ENCODE peak calls at places on chromosome 18, in four cellular contexts. Q is progenitor cell of endocrine pancreas, U is lower lobe of right lung, F is tibial artery. A is an unnamed sample.

GRCh38 chr18:9643549-9643948 is 29.2 kb upstream of the PPP4R1 start:
- DNase-seq in U (no peak), Q (no peak), F (no peak), A (no peak)

GRCh38 chr18:21191596-21192307 is 50.3 kb upstream of the GREB1L start:
- DNase-seq in Q (peak; percentile 17), U (peak; percentile 61), F (peak; percentile 69), A (peak; percentile 69)

GRCh38 chr18:60295776-60296175 is 76.8 kb downstream of the MC4R start:
- DNase-seq in U (no peak), F (no peak), Q (no peak), A (no peak)

GRCh38 chr18:24273596-24273995 is 124.0 kb downstream of the OSBPL1A start:
- DNase-seq in F (no peak), Q (no peak), U (no peak), A (no peak)

GRCh38 chr18:35284846-35285245 is 5.2 kb downstream of the ZSCAN30 start:
- DNase-seq in Q (no peak), U (no peak), F (no peak), A (no peak)

GRCh38 chr18:23406271-23406787 is 46.8 kb upstream of the RIOK3 start:
- DNase-seq in U (no peak), Q (no peak), F (no peak), A (no peak)

GRCh38 chr18:77086656-77087390 is 45.8 kb downstream of the MBP start:
- DNase-seq in F (no peak), U (no peak), Q (no peak), A (peak; percentile 33)

GRCh38 chr18:63741769-63742168 is 33.4 kb upstream of the SERPINB7 start:
- DNase-seq in F (no peak), U (no peak), Q (no peak), A (no peak)

GRCh38 chr18:54316071-54316820 is 41.4 kb downstream of the STARD6 start:
- DNase-seq in Q (no peak), U (no peak), F (no peak), A (no peak)

GRCh38 chr18:47908523-47909039 is 21.9 kb downstream of the SMAD2 start:
- DNase-seq in F (no peak), U (no peak), Q (no peak), A (no peak)

GRCh38 chr18:35500113-35500512 is 2.4 kb upstream of the INO80C start:
- DNase-seq in Q (no peak), F (no peak), U (no peak), A (no peak)

GRCh38 chr18:26649193-26649543 is 100.8 kb upstream of the KCTD1 start:
- DNase-seq in Q (no peak), U (no peak), F (no peak), A (no peak)

GRCh38 chr18:10420561-10421352 is 33.7 kb upstream of the APCDD1 start:
- DNase-seq in F (no peak), Q (no peak), U (no peak), A (no peak)

GRCh38 chr18:44096016-44096415 is 584.7 kb upstream of the SETBP1 start:
- DNase-seq in Q (no peak), F (no peak), U (no peak), A (no peak)

GRCh38 chr18:74131124-74131523 is 16.5 kb downstream of the FBXO15 start:
- DNase-seq in Q (no peak), U (no peak), F (no peak), A (no peak)

GRCh38 chr18:32337347-32337746 is 133.3 kb downstream of the GAREM1 start:
- DNase-seq in Q (no peak), U (no peak), F (no peak), A (no peak)

GRCh38 chr18:36454258-36454657 is 156.7 kb downstream of the FHOD3 start:
- DNase-seq in Q (no peak), U (no peak), F (no peak), A (no peak)

GRCh38 chr18:9433616-9434239 is 41.6 kb upstream of the RALBP1 start:
- DNase-seq in U (no peak), Q (no peak), F (no peak), A (no peak)

GRCh38 chr18:66795011-66795410 is 191.1 kb upstream of the CDH19 start:
- DNase-seq in Q (no peak), F (no peak), U (no peak), A (no peak)

GRCh38 chr18:2882201-2882600 is 35.4 kb downstream of the EMILIN2 start:
- DNase-seq in F (no peak), U (no peak), Q (no peak), A (no peak)

GRCh38 chr18:36181898-36182506 is 5.3 kb upstream of the MOCOS start:
- DNase-seq in Q (no peak), F (no peak), U (no peak), A (no peak)

GRCh38 chr18:52063923-52064322 is 276.1 kb upstream of the DCC start:
- DNase-seq in Q (no peak), U (no peak), F (no peak), A (no peak)

GRCh38 chr18:50075772-50076171 is 119.2 kb downstream of the MYO5B start:
- DNase-seq in U (no peak), F (no peak), Q (no peak), A (no peak)

GRCh38 chr18:77970814-77971213 is 721.2 kb downstream of the GALR1 start:
- DNase-seq in U (no peak), F (no peak), Q (no peak), A (no peak)

GRCh38 chr18:48953096-48953706 is 2.4 kb upstream of the SMAD7 start:
- DNase-seq in Q (no peak), F (no peak), U (no peak), A (no peak)

GRCh38 chr18:5294113-5294617 is 1.4 kb downstream of the ZBTB14 start:
- DNase-seq in U (peak; percentile 70), F (peak; percentile 72), Q (no peak), A (peak; percentile 27)

GRCh38 chr18:59631583-59632181 is 65.5 kb downstream of the CCBE1 start:
- DNase-seq in F (no peak), U (no peak), Q (no peak), A (peak; percentile 38)

GRCh38 chr18:39841133-39842041 is 2113.6 kb upstream of the PIK3C3 start:
- DNase-seq in U (peak; percentile 51), F (peak; percentile 67), Q (peak; percentile 20), A (peak; percentile 62)

GRCh38 chr18:52435301-52435700 is 95.3 kb downstream of the DCC start:
- DNase-seq in Q (no peak), U (no peak), F (no peak), A (no peak)

GRCh38 chr18:77343846-77344527 is 94.3 kb downstream of the GALR1 start:
- DNase-seq in F (no peak), Q (no peak), U (no peak), A (no peak)

GRCh38 chr18:66344227-66344626 is 259.7 kb downstream of the CDH19 start:
- DNase-seq in F (no peak), Q (no peak), U (no peak), A (no peak)

GRCh38 chr18:37391156-37391555 is 174.4 kb downstream of the CELF4 start:
- DNase-seq in F (no peak), U (no peak), Q (no peak), A (no peak)

GRCh38 chr18:49768051-49768391 is 45.3 kb downstream of the ACAA2 start:
- DNase-seq in U (no peak), F (no peak), Q (peak; percentile 44), A (peak; percentile 61)

GRCh38 chr18:23573948-23574431 is 12.3 kb downstream of the NPC1 start:
- DNase-seq in Q (no peak), F (no peak), U (peak; percentile 60), A (no peak)

GRCh38 chr18:26574958-26575864 is 26.9 kb upstream of the KCTD1 start:
- DNase-seq in Q (peak; percentile 15), F (no peak), U (peak; percentile 61), A (peak; percentile 20)

DNA sequence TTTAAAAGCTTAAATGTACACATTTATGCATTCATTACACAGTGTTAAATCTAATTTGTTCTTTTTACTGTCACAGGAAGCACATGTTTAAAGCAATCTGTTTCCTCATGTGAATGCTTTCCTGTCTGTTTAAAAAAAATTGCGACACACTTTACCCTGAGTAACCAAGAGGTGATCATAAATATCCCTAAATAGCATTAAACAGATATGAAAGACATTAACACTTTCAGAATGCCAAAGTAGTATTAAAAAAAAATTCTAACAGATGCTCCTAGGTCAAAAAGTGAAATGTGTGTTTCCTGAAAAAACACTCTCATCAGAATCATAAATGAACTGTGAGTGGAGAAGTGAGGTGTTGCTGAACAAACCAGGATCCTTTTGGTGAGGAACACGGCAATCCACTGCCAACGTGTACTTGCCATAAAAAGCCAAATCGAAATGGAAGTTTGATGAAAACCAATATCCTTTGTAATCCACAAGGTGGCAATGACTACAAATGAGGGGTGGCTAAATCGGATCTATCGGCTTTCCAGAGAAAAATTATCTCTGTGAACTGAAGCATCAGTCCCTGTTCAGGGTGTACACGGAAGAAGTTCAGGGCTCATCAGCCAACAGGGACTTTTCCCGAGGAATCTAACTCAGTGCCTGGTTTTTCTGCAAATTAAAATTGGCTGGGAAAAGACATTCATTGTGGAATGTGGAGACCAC is 248.9 kb downstream of the TCF4 start:
- DNase-seq in Q (no peak), F (no peak), U (no peak), A (no peak)
- TF ChIP-seq CTCF in Q (no peak), F (no peak), U (no peak), A (no peak)

GRCh38 chr18:79353238-79353637 is 42.5 kb upstream of the NFATC1 start:
- DNase-seq in Q (no peak), F (no peak), U (no peak), A (peak; percentile 65)
- TF ChIP-seq CTCF in Q (peak; percentile 47), F (no peak), U (no peak), A (no peak)

DNA sequence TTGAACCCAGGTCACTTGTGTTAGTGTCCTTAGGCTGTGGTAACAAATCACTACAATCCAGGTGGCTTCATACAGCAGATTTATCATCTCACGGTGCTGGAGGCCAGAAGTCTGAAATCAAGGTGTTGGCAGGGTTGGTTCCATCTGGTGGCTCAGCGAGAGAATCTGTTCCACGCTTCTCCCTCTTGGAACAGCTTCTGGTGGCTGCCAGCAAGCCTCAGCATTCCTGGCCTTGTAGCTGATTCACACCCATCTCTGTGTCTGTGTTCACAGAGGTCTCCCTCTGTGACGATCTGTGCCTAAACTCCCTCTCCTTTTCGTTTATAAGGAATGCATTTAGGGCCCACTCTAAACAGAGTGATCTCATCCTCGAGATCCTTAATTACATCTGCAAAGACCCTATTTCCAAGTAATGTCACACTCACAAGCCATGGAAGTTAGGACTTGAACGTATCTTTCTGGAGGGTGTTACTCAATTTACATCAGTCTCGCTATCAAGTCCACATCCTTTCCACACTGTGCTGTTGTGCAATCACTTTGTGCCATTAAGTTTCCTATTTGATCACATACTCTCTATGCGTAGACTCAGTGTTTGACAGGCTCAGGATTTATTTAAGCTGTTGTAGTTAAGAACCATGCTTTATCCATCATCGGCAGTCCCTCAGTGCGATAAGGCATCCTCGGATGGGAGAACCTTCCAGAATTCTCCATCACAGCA is 164.4 kb downstream of the SOCS6 start:
- DNase-seq in F (no peak), U (no peak), Q (no peak), A (no peak)
- TF ChIP-seq CTCF in F (no peak), U (no peak), Q (no peak), A (no peak)

GRCh38 chr18:11506871-11507270 is 102.5 kb upstream of the SLC35G4 start:
- DNase-seq in F (no peak), U (no peak), Q (no peak), A (no peak)

GRCh38 chr18:11511434-11512095 is 97.8 kb upstream of the SLC35G4 start:
- DNase-seq in F (no peak), Q (no peak), U (no peak), A (no peak)

GRCh38 chr18:11514267-11514666 is 95.1 kb upstream of the SLC35G4 start:
- DNase-seq in U (no peak), F (no peak), Q (no peak), A (no peak)

GRCh38 chr18:11516988-11517630 is 92.3 kb upstream of the SLC35G4 start:
- DNase-seq in U (no peak), F (no peak), Q (no peak), A (no peak)

GRCh38 chr18:11512096-11513030 is 97.0 kb upstream of the SLC35G4 start:
- DNase-seq in U (no peak), F (no peak), Q (no peak), A (peak; percentile 17)
- TF ChIP-seq CTCF in U (no peak), F (peak; percentile 7), Q (peak; percentile 10), A (no peak)